ENCODE peak calls at places on chromosomes 7 and 10, in five cellular contexts. G is CD8-positive, alpha-beta memory T cell; O is adrenal gland; I is cardiac muscle cell; C is Peyer's patch. L is an unnamed sample. For H3K4me1, the result is how much of the 10 kb centered on the place peaks cover.

GRCh38 chr7:141544831-141545230 is 6.4 kb upstream of the AGK start:
- DNase-seq in G (no peak), O (no peak), I (no peak), C (no peak), L (no peak)

GRCh38 chr10:74821501-74821900 is 4.9 kb upstream of the KAT6B start:
- DNase-seq in G (no peak), O (peak), I (no peak), C (no peak), L (no peak)

GRCh38 chr7:9031386-9031785 is 598.0 kb downstream of the NXPH1 start:
- DNase-seq in G (no peak), O (no peak), I (no peak), C (no peak), L (no peak)

GRCh38 chr10:78408671-78409472 is 375.2 kb downstream of the RPS24 start:
- DNase-seq in G (no peak), O (peak), I (peak), C (peak), L (peak)

GRCh38 chr7:35556532-35557471 is 138.1 kb downstream of the HERPUD2 start:
- DNase-seq in G (no peak), O (no peak), I (no peak), C (no peak), L (no peak)

GRCh38 chr7:87139514-87139913 is 12.7 kb upstream of the DMTF1 start:
- DNase-seq in G (no peak), O (no peak), I (no peak), C (no peak), L (no peak)

GRCh38 chr10:101106351-101106750 is 24.7 kb upstream of the TLX1 start:
- DNase-seq in G (no peak), O (no peak), I (no peak), C (no peak), L (no peak)

GRCh38 chr7:90239050-90239449 is 5.9 kb upstream of the CFAP69 start:
- DNase-seq in G (no peak), O (no peak), I (no peak), C (no peak), L (no peak)

DNA sequence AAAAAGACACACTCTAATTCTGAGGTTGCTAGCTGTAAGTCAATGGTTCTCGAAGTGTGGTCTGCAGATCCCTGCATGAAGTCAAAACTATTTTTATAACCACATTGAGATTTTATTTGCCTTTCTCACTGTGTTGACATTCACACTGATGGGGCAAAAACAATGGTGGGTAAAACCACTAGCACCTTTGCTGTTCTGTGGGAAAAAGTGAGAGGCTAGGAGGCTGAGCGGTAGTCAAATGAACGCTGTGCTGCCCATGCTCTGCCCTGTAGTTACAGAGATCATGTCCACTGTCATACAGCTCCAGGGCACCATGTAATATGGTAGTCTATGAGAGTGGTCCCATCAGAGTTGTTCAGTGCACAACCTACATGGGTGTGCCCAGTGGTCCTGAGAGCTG is 21.6 kb upstream of the PDCD4 start:
- DNase-seq in G (no peak), O (no peak), I (no peak), C (peak), L (no peak)
- H3K4me1 ChIP-seq in G (half or more), O (under half), I (under half), C (under half), L (under half)

GRCh38 chr7:24881622-24882021 is 98.4 kb downstream of the OSBPL3 start:
- DNase-seq in G (no peak), O (no peak), I (no peak), C (no peak), L (no peak)
- H3K4me1 ChIP-seq in G (under half), O (under half), I (under half), C (under half), L (under half)

DNA sequence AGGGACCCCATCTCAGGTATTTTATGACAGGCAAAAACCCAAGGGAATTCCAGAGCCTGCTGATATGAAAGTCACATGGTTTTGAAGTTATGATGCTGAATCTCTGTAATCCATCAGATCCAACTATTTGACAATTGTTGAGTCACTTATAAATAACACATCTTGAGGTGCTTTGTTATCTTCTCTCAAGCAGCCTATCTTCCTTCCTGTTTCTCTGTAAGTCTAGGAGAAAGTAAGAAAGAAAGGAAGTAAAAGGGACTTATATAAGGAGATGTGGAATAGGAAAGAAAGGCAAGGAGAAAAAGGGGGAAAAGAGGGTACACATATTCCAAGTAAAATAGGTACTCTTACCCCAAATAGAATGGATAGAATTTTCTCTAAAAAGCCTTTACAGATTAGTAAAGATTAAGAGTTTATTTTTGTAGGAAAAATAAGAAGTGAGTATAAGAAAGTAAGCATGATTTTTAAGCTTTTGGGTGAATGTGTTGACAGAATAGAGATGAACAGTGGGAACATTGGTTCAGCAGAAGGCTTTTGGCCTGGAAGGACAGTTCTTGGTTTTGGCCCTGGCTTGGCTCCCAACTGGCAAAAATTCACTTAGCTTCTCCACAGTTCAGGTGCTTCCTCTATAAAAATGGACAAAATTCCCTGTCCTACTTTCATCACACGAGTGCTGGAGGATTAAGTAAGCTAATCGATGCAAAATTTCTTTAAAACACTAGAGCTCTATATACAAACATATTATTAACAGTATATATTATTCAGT is 39.6 kb upstream of the ANK3 start:
- DNase-seq in G (no peak), O (no peak), I (peak), C (no peak), L (no peak)
- H3K4me1 ChIP-seq in G (under half), O (under half), I (under half), C (under half), L (under half)

GRCh38 chr7:135156290-135156689 is 8.4 kb downstream of the TMEM140 start:
- DNase-seq in G (no peak), O (no peak), I (no peak), C (no peak), L (no peak)
- H3K4me1 ChIP-seq in G (under half), O (under half), I (under half), C (under half), L (half or more)

GRCh38 chr7:128455556-128456254 is at the start of gene HILPDA:
- DNase-seq in G (peak), O (peak), I (peak), C (peak), L (peak)

GRCh38 chr7:128458956-128459355 is 3.3 kb downstream of the HILPDA start:
- DNase-seq in G (no peak), O (no peak), I (no peak), C (no peak), L (no peak)

GRCh38 chr7:128454808-128455555 is 696 bp upstream of the HILPDA start:
- DNase-seq in G (no peak), O (no peak), I (peak), C (no peak), L (no peak)

GRCh38 chr7:128462427-128462826 is 6.7 kb downstream of the HILPDA start:
- DNase-seq in G (no peak), O (no peak), I (no peak), C (no peak), L (no peak)

GRCh38 chr7:128459394-128459878 is 3.8 kb downstream of the HILPDA start:
- DNase-seq in G (peak), O (peak), I (peak), C (peak), L (peak)
- H3K4me1 ChIP-seq in G (under half), O (under half), I (under half), C (under half), L (under half)

DNA sequence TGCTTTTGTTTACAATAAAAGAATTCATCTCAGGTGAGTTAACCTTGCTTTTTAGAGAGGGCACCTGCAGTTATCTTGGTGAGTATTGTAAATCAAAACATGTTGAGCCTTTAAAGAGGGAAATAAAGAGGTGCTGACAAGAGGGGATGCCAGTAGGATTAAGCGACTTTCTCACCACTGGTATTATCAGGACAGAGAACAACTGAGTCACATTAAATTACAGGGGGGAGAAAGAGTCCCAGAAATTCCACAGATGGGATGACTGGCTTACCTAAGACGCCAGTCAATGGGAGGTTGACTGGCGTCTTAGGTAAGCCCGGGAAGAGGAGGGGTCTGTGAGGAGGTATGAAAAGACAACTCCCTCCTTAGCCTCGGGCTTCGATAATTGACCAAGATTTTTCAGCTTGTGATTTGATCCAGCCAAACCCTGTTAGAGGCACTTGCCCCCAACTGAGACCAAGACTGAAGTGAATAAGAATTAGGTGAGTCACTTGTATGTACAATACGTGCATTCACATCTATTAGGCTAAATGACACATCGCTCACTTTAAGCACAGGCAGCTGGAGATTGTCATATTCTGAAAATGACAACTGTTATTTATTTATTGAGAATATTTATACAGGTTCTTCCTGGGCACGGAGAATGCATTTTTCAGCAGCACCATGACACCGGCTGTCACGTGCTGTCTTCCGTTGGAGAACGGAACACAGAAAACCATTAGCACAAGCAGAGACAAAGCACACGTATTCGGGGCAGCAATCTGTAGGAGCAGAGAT is 117.6 kb downstream of the SEM1 start:
- DNase-seq in G (no peak), O (no peak), I (no peak), C (no peak), L (no peak)
- H3K4me1 ChIP-seq in G (under half), O (under half), I (under half), C (under half), L (under half)

GRCh38 chr10:70512149-70512611 is 33.6 kb downstream of the PALD1 start:
- DNase-seq in G (no peak), O (no peak), I (peak), C (no peak), L (no peak)
- H3K4me1 ChIP-seq in G (under half), O (under half), I (under half), C (under half), L (half or more)

GRCh38 chr7:130904792-130905191 is 170.8 kb upstream of the KLF14 start:
- DNase-seq in G (no peak), O (no peak), I (no peak), C (no peak), L (no peak)
- H3K4me1 ChIP-seq in G (under half), O (under half), I (under half), C (under half), L (half or more)